ENCODE peak calls at places on chromosomes 7 and 10, in five cellular contexts. B is naive thymus-derived CD8-positive, alpha-beta T cell; O is HT-29; F is spleen; H is gastrocnemius medialis. V is an unnamed sample.

GRCh38 chr10:112977294-112977951 is 27.4 kb downstream of the TCF7L2 start:
- DNase-seq in B (no peak), H (no peak), O (no peak), F (no peak), V (no peak)

GRCh38 chr7:11294218-11294617 is 320.5 kb downstream of the PHF14 start:
- DNase-seq in F (no peak), O (no peak), B (no peak), H (no peak), V (no peak)

GRCh38 chr7:132609222-132609621 is 33.0 kb upstream of the PLXNA4 start:
- DNase-seq in H (no peak), B (no peak), O (no peak), F (no peak), V (no peak)

GRCh38 chr7:16422917-16423316 is 1.6 kb upstream of the CRPPA start:
- DNase-seq in H (no peak), F (no peak), O (no peak), B (no peak), V (no peak)

GRCh38 chr10:76547352-76547972 is 1090.1 kb downstream of the KCNMA1 start:
- DNase-seq in H (peak), F (no peak), O (peak), B (no peak), V (peak)

GRCh38 chr7:80014507-80014906 is 120.1 kb upstream of the GNAI1 start:
- DNase-seq in B (no peak), H (no peak), O (no peak), F (no peak), V (no peak)

GRCh38 chr7:92057375-92057774 is 76.9 kb downstream of the CYP51A1 start:
- DNase-seq in H (no peak), F (no peak), B (no peak), O (peak), V (no peak)

GRCh38 chr7:116805100-116805544 is 57.3 kb upstream of the CAPZA2 start:
- DNase-seq in H (peak), O (no peak), F (no peak), B (no peak), V (no peak)

GRCh38 chr7:57427146-57427545 is 22.8 kb upstream of the ZNF716 start:
- DNase-seq in B (no peak), O (no peak), H (no peak), F (no peak), V (no peak)

GRCh38 chr10:132422169-132422691 is 25.2 kb downstream of the PWWP2B start:
- DNase-seq in O (no peak), H (no peak), B (no peak), F (peak), V (no peak)

GRCh38 chr7:9761224-9761623 is 1212.4 kb upstream of the PHF14 start:
- DNase-seq in O (no peak), B (no peak), F (no peak), H (no peak), V (no peak)

GRCh38 chr10:69641261-69641980 is 11.4 kb downstream of the FAM241B start:
- DNase-seq in B (no peak), H (no peak), O (no peak), F (peak), V (no peak)

GRCh38 chr7:78317371-78317770 is 518.8 kb downstream of the PHTF2 start:
- DNase-seq in B (no peak), O (no peak), H (no peak), F (no peak), V (no peak)

GRCh38 chr10:124917168-124917938 is 24.6 kb upstream of the ZRANB1 start:
- DNase-seq in H (peak), O (peak), B (no peak), F (peak), V (peak)

GRCh38 chr10:22505923-22506685 is 160.8 kb downstream of the SPAG6 start:
- DNase-seq in F (peak), H (no peak), B (no peak), O (no peak), V (no peak)

GRCh38 chr7:108348913-108349312 is 107.3 kb downstream of the NRCAM start:
- DNase-seq in H (no peak), B (no peak), F (no peak), O (no peak), V (no peak)

GRCh38 chr7:129990403-129991192 is 37.8 kb upstream of the UBE2H start:
- DNase-seq in H (no peak), F (peak), O (no peak), B (no peak), V (no peak)

GRCh38 chr10:69864321-69864720 is 62.6 kb downstream of the COL13A1 start:
- DNase-seq in H (no peak), O (no peak), F (no peak), B (no peak), V (no peak)

GRCh38 chr7:99642099-99642498 is 25.4 kb downstream of the ZSCAN25 start:
- DNase-seq in B (no peak), H (no peak), F (no peak), O (no peak), V (no peak)

GRCh38 chr7:55252386-55252785 is 112.8 kb upstream of the LANCL2 start:
- DNase-seq in B (no peak), F (no peak), O (no peak), H (no peak), V (peak)

GRCh38 chr10:110144526-110144925 is 62.9 kb upstream of the MXI1 start:
- DNase-seq in O (no peak), H (no peak), B (no peak), F (no peak), V (no peak)

GRCh38 chr10:21534611-21535493 is 820 bp downstream of the MLLT10 start:
- DNase-seq in B (peak), F (peak), O (peak), H (peak), V (peak)

GRCh38 chr7:75536940-75537538 is 44.9 kb downstream of the SPDYE5 start:
- DNase-seq in O (no peak), B (no peak), H (no peak), F (no peak), V (peak)

GRCh38 chr7:29156798-29157461 is 10.6 kb upstream of the CPVL start:
- DNase-seq in H (no peak), B (no peak), F (no peak), O (no peak), V (no peak)

GRCh38 chr7:92830532-92831110 is 5.8 kb downstream of the CDK6 start:
- DNase-seq in H (no peak), B (no peak), F (no peak), O (no peak), V (no peak)

GRCh38 chr7:107660381-107661080 is at the start of gene SLC26A4:
- DNase-seq in O (no peak), H (no peak), B (no peak), F (peak), V (no peak)

GRCh38 chr10:78602201-78602917 is 466.4 kb upstream of the ZMIZ1 start:
- DNase-seq in B (no peak), O (no peak), F (no peak), H (no peak), V (no peak)

GRCh38 chr7:95749515-95749914 is 22.8 kb upstream of the DYNC1I1 start:
- DNase-seq in F (no peak), B (no peak), H (no peak), O (no peak), V (no peak)

GRCh38 chr10:32367793-32368453 is 21.0 kb upstream of the EPC1 start:
- DNase-seq in O (peak), H (peak), B (peak), F (no peak), V (no peak)

GRCh38 chr7:22937946-22938345 is 76.0 kb downstream of the HYCC1 start:
- DNase-seq in B (no peak), H (no peak), O (no peak), F (no peak), V (no peak)

GRCh38 chr10:132880148-132880981 is 62.0 kb downstream of the CFAP46 start:
- DNase-seq in O (no peak), H (no peak), B (no peak), F (peak), V (peak)